ENCODE peak calls at places on chromosomes 1 and 21, in four cellular contexts. U is HEK293T, C is cardiac fibroblast, S is fibroblast of mammary gland. K is an unnamed sample.
A peak's percentile ranks its signal among the peaks of the same experiment; 100 is the strongest.

GRCh38 chr1:77533660-77534295 is 148.7 kb downstream of the ZZZ3 start:
- DNase-seq in C (peak; percentile 88), U (peak; percentile 87), S (peak; percentile 79), K (peak; percentile 77)

GRCh38 chr1:113542221-113542701 is 151.9 kb downstream of the MAGI3 start:
- DNase-seq in C (peak; percentile 88), S (peak; percentile 93), U (no peak), K (peak; percentile 67)

GRCh38 chr1:228136908-228137307 is 3.2 kb upstream of the GUK1 start:
- DNase-seq in S (no peak), U (no peak), C (no peak), K (peak; percentile 48)

GRCh38 chr1:33903210-33903589 is 39.3 kb downstream of the HMGB4 start:
- DNase-seq in C (no peak), U (no peak), S (peak; percentile 84), K (no peak)

GRCh38 chr1:186763107-186763506 is 65.6 kb upstream of the PLA2G4A start:
- DNase-seq in S (peak; percentile 25), C (peak; percentile 55), U (no peak), K (peak; percentile 5)

GRCh38 chr1:207002731-207003146 is 29.8 kb downstream of the C1orf116 start:
- DNase-seq in S (no peak), C (no peak), U (no peak), K (no peak)

GRCh38 chr1:118989878-118990378 is 1.8 kb upstream of the TBX15 start:
- DNase-seq in U (no peak), S (peak; percentile 84), C (peak; percentile 75), K (no peak)

GRCh38 chr21:45699251-45699942 is 55.9 kb downstream of the PCBP3 start:
- DNase-seq in S (peak; percentile 30), C (no peak), U (no peak), K (no peak)

GRCh38 chr1:93666613-93667384 is 14.8 kb downstream of the BCAR3 start:
- DNase-seq in C (no peak), S (peak; percentile 39), U (peak; percentile 61), K (peak; percentile 77)

GRCh38 chr1:8031176-8031785 is 5.2 kb upstream of the ERRFI1 start:
- DNase-seq in C (peak; percentile 84), S (peak; percentile 76), U (no peak), K (peak; percentile 84)

GRCh38 chr1:53294557-53294956 is 33.3 kb downstream of the LRP8 start:
- DNase-seq in C (peak; percentile 70), U (no peak), S (peak; percentile 69), K (peak; percentile 36)

GRCh38 chr21:39121600-39122355 is 61.5 kb downstream of the PSMG1 start:
- DNase-seq in U (no peak), S (no peak), C (no peak), K (no peak)

GRCh38 chr1:227901239-227901905 is 46.4 kb downstream of the WNT9A start:
- DNase-seq in C (no peak), U (no peak), S (no peak), K (no peak)

GRCh38 chr1:158638905-158639304 is 33.8 kb downstream of the OR10Z1 start:
- DNase-seq in C (no peak), S (no peak), U (no peak), K (no peak)

GRCh38 chr21:38266732-38267131 is 9.9 kb downstream of the KCNJ15 start:
- DNase-seq in C (peak; percentile 83), S (peak; percentile 98), U (no peak), K (peak; percentile 82)

GRCh38 chr1:1164701-1165451 is 8.8 kb upstream of the TTLL10 start:
- DNase-seq in C (no peak), U (no peak), S (no peak), K (no peak)

GRCh38 chr1:109248797-109249629 is at the start of gene CELSR2:
- DNase-seq in C (peak; percentile 54), U (peak; percentile 96), S (peak; percentile 29), K (peak; percentile 65)

GRCh38 chr1:112674986-112675727 is 698 bp downstream of the MOV10 start:
- DNase-seq in U (peak; percentile 65), C (peak; percentile 18), S (peak; percentile 7), K (no peak)

GRCh38 chr1:51439053-51439452 is 80.0 kb downstream of the EPS15 start:
- DNase-seq in S (no peak), C (no peak), U (no peak), K (no peak)

GRCh38 chr1:214280386-214281029 is 451 bp upstream of the SMYD2 start:
- DNase-seq in S (peak; percentile 43), C (peak; percentile 54), U (peak; percentile 45), K (peak; percentile 39)

GRCh38 chr1:19815801-19816736 is 986 bp upstream of the RNF186 start:
- DNase-seq in C (no peak), S (no peak), U (no peak), K (no peak)